ENCODE peak calls at places on chromosomes 5 and 9, in four cellular contexts. A is GM23338, X is GM23248, S is neural progenitor cell. G is an unnamed sample.
A peak's percentile ranks its signal among the peaks of the same experiment; 100 is the strongest.

GRCh38 chr9:77030045-77030444 is 10.6 kb downstream of the FOXB2 start:
- DNase-seq in A (no peak), X (no peak), S (no peak), G (no peak)

GRCh38 chr5:168946363-168946762 is 354.6 kb downstream of the SLIT3 start:
- DNase-seq in A (peak; percentile 75), X (peak; percentile 36), S (peak; percentile 72), G (peak; percentile 13)

GRCh38 chr9:84744195-84744594 is 74.7 kb downstream of the NTRK2 start:
- DNase-seq in A (no peak), X (no peak), S (no peak), G (no peak)

GRCh38 chr5:78327761-78328510 is 32.5 kb upstream of the SCAMP1 start:
- DNase-seq in A (no peak), X (no peak), S (no peak), G (peak; percentile 47)

GRCh38 chr9:129331772-129332512 is 153.9 kb upstream of the IER5L start:
- DNase-seq in A (no peak), X (no peak), S (no peak), G (no peak)

GRCh38 chr5:133554279-133554678 is 58.1 kb downstream of the FSTL4 start:
- DNase-seq in A (no peak), X (no peak), S (no peak), G (no peak)

GRCh38 chr5:137376127-137376526 is 123.0 kb downstream of the SPOCK1 start:
- DNase-seq in A (peak; percentile 30), X (no peak), S (no peak), G (no peak)

GRCh38 chr9:131837836-131838235 is 98.0 kb upstream of the RAPGEF1 start:
- DNase-seq in A (no peak), X (no peak), S (no peak), G (no peak)

GRCh38 chr9:132061526-132061925 is 18.1 kb downstream of the MED27 start:
- DNase-seq in A (no peak), X (no peak), S (no peak), G (no peak)

GRCh38 chr9:70761139-70761538 is 346.7 kb upstream of the KLF9 start:
- DNase-seq in A (peak; percentile 10), X (no peak), S (no peak), G (no peak)

GRCh38 chr9:20476912-20477311 is 145.4 kb downstream of the MLLT3 start:
- DNase-seq in A (no peak), X (no peak), S (peak; percentile 50), G (no peak)

GRCh38 chr5:175656966-175657365 is 905 bp upstream of the HRH2 start:
- DNase-seq in A (no peak), X (no peak), S (no peak), G (no peak)

GRCh38 chr5:1437452-1437851 is 7.8 kb downstream of the SLC6A3 start:
- DNase-seq in A (peak; percentile 58), X (peak; percentile 61), S (no peak), G (peak; percentile 35)

GRCh38 chr9:132716007-132716406 is 45.7 kb downstream of the GTF3C4 start:
- DNase-seq in A (no peak), X (no peak), S (no peak), G (no peak)

GRCh38 chr5:76544268-76544926 is 78.8 kb downstream of the F2RL2 start:
- DNase-seq in A (peak; percentile 78), X (peak; percentile 23), S (peak; percentile 60), G (peak; percentile 43)

GRCh38 chr9:124770359-124771020 is 621 bp downstream of the NR6A1 start:
- DNase-seq in A (peak; percentile 76), X (no peak), S (peak; percentile 78), G (no peak)

GRCh38 chr9:134966270-134966669 is 48.6 kb upstream of the FCN1 start:
- DNase-seq in A (no peak), X (no peak), S (no peak), G (no peak)

GRCh38 chr9:21434202-21435014 is 5.8 kb upstream of the IFNA1 start:
- DNase-seq in A (peak; percentile 92), X (peak; percentile 93), S (peak; percentile 74), G (peak; percentile 83)

DNA sequence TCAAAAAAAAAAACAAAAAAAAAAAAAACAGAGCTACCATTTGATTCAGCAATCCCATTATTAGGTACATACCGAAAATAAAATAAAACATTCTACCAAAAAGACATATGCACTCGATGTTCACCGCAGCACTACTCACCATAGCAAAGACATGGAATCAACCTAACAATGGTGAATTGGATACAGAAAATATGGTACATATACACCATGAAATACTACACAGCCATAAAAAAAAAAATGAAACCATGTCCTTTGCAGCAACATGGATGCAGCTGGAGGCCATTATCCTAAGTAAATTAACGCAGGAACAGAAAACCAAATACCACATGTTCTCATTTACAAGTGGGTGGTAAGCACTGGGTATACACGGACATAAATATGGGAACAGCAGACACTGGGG is 21.3 kb downstream of the MRPS27 start:
- DNase-seq in A (no peak), X (no peak), S (no peak), G (no peak)
- H3F3A ChIP-seq in A (no peaks in the 10 kb centered on the region), X (no peaks in the 10 kb centered on the region), S (peaks cover 37% of the 10 kb centered on the region), G (no peaks in the 10 kb centered on the region)

GRCh38 chr5:141494761-141495455 is 6.0 kb downstream of the PCDHGC5 start:
- DNase-seq in A (peak; percentile 62), X (no peak), S (peak; percentile 64), G (no peak)
- H3K79me2 ChIP-seq in A (no peaks in the 10 kb centered on the region), X (peaks cover 56% of the 10 kb centered on the region), S (no peaks in the 10 kb centered on the region), G (no peaks in the 10 kb centered on the region)

DNA sequence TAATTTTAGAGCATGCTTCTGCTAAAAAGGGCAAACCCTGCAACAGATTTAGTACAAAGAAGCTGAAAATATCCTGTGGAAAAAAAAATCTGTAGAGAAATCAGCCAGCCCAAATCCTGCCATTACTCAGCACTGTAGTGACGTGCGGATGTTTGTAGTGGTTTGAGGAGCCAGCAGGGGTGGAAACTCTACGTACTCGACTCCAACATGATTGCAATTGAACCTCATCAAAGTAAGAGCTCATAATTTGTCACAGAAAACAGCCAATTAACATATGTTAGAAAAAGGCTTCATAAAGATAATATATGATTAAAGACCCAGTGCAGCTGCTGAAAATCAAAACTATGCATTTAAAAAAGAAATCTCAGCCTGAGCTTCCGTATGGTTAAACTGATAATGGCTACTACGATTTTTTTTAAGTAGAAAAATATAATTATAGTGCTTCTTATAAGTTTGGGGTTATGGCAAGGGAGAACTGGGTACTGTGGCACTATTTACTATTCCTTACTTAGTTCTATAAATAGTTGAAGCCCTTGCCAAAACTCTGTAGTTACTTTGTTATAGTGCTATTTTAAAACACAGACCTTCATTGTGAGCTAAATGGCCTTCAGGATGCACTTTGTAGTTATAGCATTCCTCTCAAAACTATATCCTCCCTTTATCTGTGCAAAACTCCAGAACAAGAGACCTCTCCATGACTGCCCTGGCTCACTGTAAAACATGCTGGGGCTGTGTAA is 49.4 kb downstream of the MEF2C start:
- DNase-seq in A (peak; percentile 24), X (peak; percentile 89), S (no peak), G (no peak)
- TF ChIP-seq EZH2phosphoT487 in A (no peak), X (no peak), S (no peak), G (no peak)

GRCh38 chr9:137951107-137951506 is 73.5 kb downstream of the CACNA1B start:
- DNase-seq in A (no peak), X (no peak), S (no peak), G (no peak)

GRCh38 chr9:137955224-137955570 is 77.6 kb downstream of the CACNA1B start:
- DNase-seq in A (no peak), X (no peak), S (no peak), G (no peak)

GRCh38 chr9:137951597-137952490 is 74.3 kb downstream of the CACNA1B start:
- DNase-seq in A (no peak), X (no peak), S (no peak), G (no peak)

GRCh38 chr9:137953683-137954438 is 76.3 kb downstream of the CACNA1B start:
- DNase-seq in A (no peak), X (no peak), S (no peak), G (no peak)

GRCh38 chr9:137952976-137953666 is 75.5 kb downstream of the CACNA1B start:
- DNase-seq in A (no peak), X (no peak), S (no peak), G (no peak)
- H3F3A ChIP-seq in A (no peaks in the 10 kb centered on the region), X (no peaks in the 10 kb centered on the region), S (no peaks in the 10 kb centered on the region), G (no peaks in the 10 kb centered on the region)

DNA sequence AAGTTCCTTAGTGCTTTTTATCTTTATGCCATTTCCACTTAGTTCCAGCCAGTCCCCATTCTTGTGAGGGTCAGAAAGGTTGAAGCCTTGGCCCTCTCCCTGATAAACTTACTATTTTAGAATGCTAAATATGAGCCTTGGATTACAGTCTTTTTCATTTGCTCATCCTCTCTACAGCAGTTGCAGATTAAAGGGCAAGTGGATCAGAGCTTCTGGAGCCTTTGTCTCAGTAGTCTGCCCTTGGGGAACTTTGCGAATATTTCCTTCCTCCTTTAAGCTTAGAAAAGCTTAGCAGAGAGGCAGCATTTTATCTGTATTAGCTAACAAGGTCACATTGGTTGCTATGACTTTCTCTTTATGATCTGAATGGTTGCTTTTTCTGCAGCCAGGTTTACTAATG is 11.5 kb downstream of the FSD1L start:
- DNase-seq in A (no peak), X (no peak), S (no peak), G (no peak)
- H3K79me2 ChIP-seq in A (peaks cover 62% of the 10 kb centered on the region), X (peaks cover 100% of the 10 kb centered on the region), S (peaks cover 98% of the 10 kb centered on the region), G (peaks cover 35% of the 10 kb centered on the region)

GRCh38 chr5:13976867-13977479 is 32.5 kb upstream of the DNAH5 start:
- DNase-seq in A (peak; percentile 78), X (peak; percentile 72), S (peak; percentile 54), G (peak; percentile 91)
- TF ChIP-seq EZH2phosphoT487 in A (no peak), X (no peak), S (no peak), G (no peak)